ENCODE peak calls at places on chromosomes 3 and 15, in six cellular contexts. U, S, P, Y, G and J are unnamed samples. For H3K36me3, the result is how much of the 10 kb centered on the place peaks cover.

GRCh38 chr3:43525941-43526607 is 95.7 kb downstream of the ANO10 start:
- DNase-seq in U (no peak), S (no peak), P (no peak), Y (no peak), G (no peak), J (no peak)

GRCh38 chr3:56702487-56703315 is 19.6 kb upstream of the TASOR start:
- DNase-seq in U (peak), S (peak), P (peak), Y (peak), G (peak), J (no peak)

GRCh38 chr3:173826901-173827609 is 429.5 kb downstream of the NLGN1 start:
- DNase-seq in U (no peak), S (no peak), P (no peak), Y (no peak), G (no peak), J (no peak)

GRCh38 chr15:96349034-96349932 is 18.8 kb downstream of the NR2F2 start:
- DNase-seq in U (no peak), S (peak), P (no peak), Y (no peak), G (peak), J (no peak)

GRCh38 chr3:52123106-52123708 is 31.0 kb downstream of the POC1A start:
- DNase-seq in U (peak), S (peak), P (peak), Y (peak), G (peak), J (peak)

GRCh38 chr3:61452536-61452991 is 108.8 kb upstream of the PTPRG start:
- DNase-seq in U (no peak), S (no peak), P (no peak), Y (no peak), G (no peak), J (no peak)

GRCh38 chr3:53255360-53255774 is 455 bp downstream of the TKT start:
- DNase-seq in U (no peak), S (peak), P (peak), Y (no peak), G (no peak), J (no peak)

GRCh38 chr3:194826594-194826993 is 140.9 kb downstream of the FAM43A start:
- DNase-seq in U (no peak), S (no peak), P (no peak), Y (no peak), G (no peak), J (no peak)

GRCh38 chr3:52062499-52062898 is 6.1 kb upstream of the DUSP7 start:
- DNase-seq in U (peak), S (peak), P (no peak), Y (no peak), G (no peak), J (peak)

GRCh38 chr3:182092662-182093262 is 381.0 kb downstream of the SOX2 start:
- DNase-seq in U (no peak), S (no peak), P (peak), Y (no peak), G (peak), J (no peak)

GRCh38 chr3:30269751-30270445 is 336.5 kb upstream of the TGFBR2 start:
- DNase-seq in U (no peak), S (no peak), P (peak), Y (no peak), G (no peak), J (no peak)

GRCh38 chr3:45790611-45791010 is 5.7 kb downstream of the SLC6A20 start:
- DNase-seq in U (no peak), S (no peak), P (no peak), Y (no peak), G (no peak), J (no peak)

GRCh38 chr3:124557433-124558232 is 172.6 kb upstream of the UMPS start:
- DNase-seq in U (no peak), S (peak), P (no peak), Y (peak), G (no peak), J (no peak)

GRCh38 chr3:50270422-50270831 is 1.5 kb downstream of the SEMA3B start:
- DNase-seq in U (no peak), S (no peak), P (no peak), Y (no peak), G (no peak), J (no peak)

GRCh38 chr15:98724017-98724416 is 75.7 kb downstream of the IGF1R start:
- DNase-seq in U (no peak), S (no peak), P (no peak), Y (no peak), G (no peak), J (no peak)

GRCh38 chr3:128188326-128188725 is 35.0 kb downstream of the EEFSEC start:
- DNase-seq in U (no peak), S (no peak), P (no peak), Y (no peak), G (no peak), J (no peak)

GRCh38 chr3:119035014-119035346 is 334 bp upstream of the IGSF11 start:
- DNase-seq in U (no peak), S (no peak), P (no peak), Y (no peak), G (no peak), J (no peak)

GRCh38 chr15:23437146-23437545 is 9.9 kb downstream of the GOLGA6L2 start:
- DNase-seq in U (no peak), S (no peak), P (no peak), Y (no peak), G (no peak), J (no peak)

GRCh38 chr3:139421459-139421858 is 32.0 kb upstream of the COPB2 start:
- DNase-seq in U (no peak), S (no peak), P (no peak), Y (no peak), G (no peak), J (no peak)

GRCh38 chr3:4290272-4290893 is 12.8 kb upstream of the SETMAR start:
- DNase-seq in U (no peak), S (peak), P (no peak), Y (peak), G (peak), J (no peak)

GRCh38 chr3:35944915-35945710 is 305.8 kb downstream of the ARPP21 start:
- DNase-seq in U (no peak), S (peak), P (no peak), Y (no peak), G (no peak), J (no peak)

GRCh38 chr3:140767536-140767935 is 89.7 kb downstream of the TRIM42 start:
- DNase-seq in U (no peak), S (no peak), P (no peak), Y (no peak), G (no peak), J (no peak)

GRCh38 chr3:52039426-52039825 is 16.9 kb downstream of the DUSP7 start:
- DNase-seq in U (no peak), S (no peak), P (no peak), Y (no peak), G (no peak), J (no peak)

GRCh38 chr3:29203846-29204245 is 77.0 kb upstream of the RBMS3 start:
- DNase-seq in U (no peak), S (no peak), P (no peak), Y (no peak), G (no peak), J (no peak)

GRCh38 chr3:184759666-184760200 is 47.9 kb upstream of the MAGEF1 start:
- DNase-seq in U (no peak), S (no peak), P (no peak), Y (no peak), G (no peak), J (peak)

GRCh38 chr3:184757010-184757651 is 45.3 kb upstream of the MAGEF1 start:
- DNase-seq in U (peak), S (peak), P (no peak), Y (no peak), G (no peak), J (peak)

GRCh38 chr3:184758056-184758455 is 46.2 kb upstream of the MAGEF1 start:
- DNase-seq in U (no peak), S (no peak), P (no peak), Y (no peak), G (no peak), J (peak)

GRCh38 chr3:184755315-184755731 is 43.5 kb upstream of the MAGEF1 start:
- DNase-seq in U (no peak), S (no peak), P (no peak), Y (no peak), G (no peak), J (no peak)

GRCh38 chr3:184756151-184756681 is 44.4 kb upstream of the MAGEF1 start:
- DNase-seq in U (no peak), S (no peak), P (no peak), Y (no peak), G (no peak), J (peak)
- H3K4me3 ChIP-seq in U (no peak), S (no peak), P (no peak), Y (no peak), G (no peak), J (no peak)

GRCh38 chr3:73867524-73867923 is 242.8 kb upstream of the PDZRN3 start:
- DNase-seq in U (no peak), S (no peak), P (no peak), Y (no peak), G (no peak), J (no peak)
- H3K36me3 ChIP-seq in U (under half), S (under half), P (under half), Y (under half), G (under half), J (under half)

DNA sequence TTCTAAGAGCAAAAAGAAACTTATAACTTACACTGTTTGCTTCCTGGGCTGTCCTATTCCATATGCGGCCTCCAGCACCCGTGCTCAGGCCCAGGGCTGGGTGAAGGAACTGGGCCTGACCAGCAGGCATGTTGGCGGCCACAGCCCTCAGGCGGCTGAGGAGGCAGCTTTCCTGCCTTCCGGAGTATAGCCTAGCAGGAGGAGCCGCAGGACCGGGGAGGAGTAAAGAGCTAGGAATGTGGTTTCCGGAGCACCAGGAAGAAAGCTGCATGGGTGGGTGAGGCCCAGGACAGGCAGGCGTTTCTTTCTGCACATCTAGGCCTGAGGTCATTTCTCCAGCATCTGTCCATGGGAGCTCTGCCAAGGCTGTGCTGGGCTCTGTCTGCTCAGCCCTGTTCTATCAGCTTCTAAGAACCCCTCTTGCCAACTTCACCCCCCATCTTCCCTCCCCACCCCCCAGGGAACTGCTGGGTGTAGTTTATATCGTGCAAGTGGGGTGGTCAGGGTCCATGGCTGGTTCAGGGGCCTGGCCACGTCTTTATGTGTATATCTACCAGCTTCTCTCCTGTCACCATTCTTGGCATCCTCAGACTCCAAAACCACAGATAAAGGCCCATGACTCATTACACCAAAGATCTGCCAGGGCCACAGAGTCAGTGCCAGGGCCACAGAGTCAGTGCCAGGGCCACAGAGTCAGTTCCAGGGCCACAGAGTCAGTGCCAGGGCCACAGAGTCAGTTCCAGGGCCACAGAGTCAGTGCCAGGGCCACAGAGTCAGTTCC is 7.8 kb upstream of the KIF7 start:
- DNase-seq in U (peak), S (peak), P (no peak), Y (no peak), G (no peak), J (peak)
- H3K4me3 ChIP-seq in U (no peak), S (no peak), P (no peak), Y (no peak), G (no peak), J (no peak)

DNA sequence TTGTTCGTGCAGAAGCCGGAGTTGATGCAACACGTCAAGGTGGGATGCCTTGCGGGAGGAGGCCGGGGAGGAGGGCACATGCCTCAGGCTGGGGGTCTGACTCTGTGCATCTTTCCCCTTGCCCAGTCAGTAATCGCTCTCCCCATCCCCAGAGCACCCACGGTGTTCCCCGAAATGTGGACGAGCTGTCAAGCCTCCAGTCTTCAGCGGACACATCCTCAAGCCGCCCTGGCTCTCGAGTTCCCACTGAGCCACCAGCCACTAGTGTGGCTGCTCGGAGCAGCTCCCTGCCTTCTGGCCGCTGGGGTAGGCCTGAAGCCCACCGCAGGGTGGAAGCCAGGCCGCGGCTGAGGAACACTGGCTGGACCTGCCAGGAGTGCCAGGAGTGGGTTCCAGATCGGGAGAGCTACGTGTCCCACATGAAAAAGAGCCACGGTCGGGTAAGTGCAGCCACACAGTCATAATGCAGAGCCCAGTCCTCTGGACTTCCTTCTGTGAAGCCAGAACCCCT is 18.7 kb upstream of the ALPK3 start:
- DNase-seq in U (no peak), S (no peak), P (no peak), Y (no peak), G (no peak), J (no peak)
- H3K36me3 ChIP-seq in U (half or more), S (under half), P (under half), Y (half or more), G (under half), J (under half)

DNA sequence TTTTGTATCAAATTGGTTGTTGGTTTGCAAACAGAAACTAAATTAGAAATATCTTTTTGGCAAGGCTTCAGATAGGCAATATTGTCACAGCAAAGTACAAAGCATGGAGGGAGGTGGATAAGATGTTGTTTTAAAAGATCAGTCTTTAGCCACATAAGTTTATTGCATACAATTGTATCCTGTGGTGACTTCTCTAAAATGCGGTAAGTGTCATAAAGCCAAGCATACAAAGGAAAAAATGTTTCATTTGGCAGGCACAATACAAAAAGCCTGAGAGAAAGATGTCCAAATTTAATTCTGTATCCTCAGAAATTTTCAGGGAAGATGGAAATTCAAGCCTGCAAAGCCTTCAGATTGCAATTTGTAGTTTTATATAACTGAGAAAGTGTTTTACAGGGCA is 7.7 kb downstream of the KAT2B start:
- DNase-seq in U (no peak), S (no peak), P (no peak), Y (no peak), G (no peak), J (no peak)
- H3K4me3 ChIP-seq in U (no peak), S (no peak), P (peak), Y (no peak), G (no peak), J (no peak)

DNA sequence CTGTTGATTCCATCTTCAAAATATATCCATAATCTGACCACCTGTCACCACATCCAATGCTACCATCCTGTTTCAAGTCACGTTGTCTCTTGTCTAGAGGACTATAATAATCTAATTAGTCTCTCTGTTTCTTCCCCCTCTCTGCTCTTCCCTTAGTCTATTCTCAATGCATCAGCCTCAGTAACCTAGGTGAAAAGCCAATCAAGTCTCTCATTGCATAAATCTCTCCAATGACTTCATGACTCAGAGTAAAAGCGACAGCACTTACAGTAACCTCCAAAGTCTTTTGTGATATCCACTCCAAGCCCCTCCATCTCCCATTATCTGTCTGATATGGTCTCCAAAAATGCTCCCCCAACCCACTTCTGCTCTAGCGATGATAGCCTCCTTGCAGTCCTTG is 7.2 kb downstream of the UBA3 start:
- DNase-seq in U (no peak), S (no peak), P (no peak), Y (no peak), G (no peak), J (no peak)
- H3K36me3 ChIP-seq in U (under half), S (under half), P (under half), Y (under half), G (under half), J (under half)

GRCh38 chr15:38130200-38130567 is 122.5 kb upstream of the SPRED1 start:
- DNase-seq in U (no peak), S (no peak), P (no peak), Y (no peak), G (peak), J (no peak)

GRCh38 chr15:38128389-38128788 is 124.2 kb upstream of the SPRED1 start:
- DNase-seq in U (no peak), S (no peak), P (no peak), Y (no peak), G (no peak), J (no peak)

GRCh38 chr15:38129531-38130199 is 123.0 kb upstream of the SPRED1 start:
- DNase-seq in U (peak), S (peak), P (peak), Y (peak), G (peak), J (peak)

GRCh38 chr15:38134252-38134651 is 118.4 kb upstream of the SPRED1 start:
- DNase-seq in U (no peak), S (no peak), P (no peak), Y (no peak), G (no peak), J (no peak)

GRCh38 chr15:38130739-38131498 is 121.7 kb upstream of the SPRED1 start:
- DNase-seq in U (peak), S (no peak), P (peak), Y (peak), G (peak), J (peak)
- H3K4me3 ChIP-seq in U (no peak), S (no peak), P (no peak), Y (no peak), G (no peak), J (no peak)